ENCODE peak calls at places on chromosomes 16 and 17, in four cellular contexts. One of them, this sample, is unnamed.

GRCh38 chr16:24322106-24322505 is 66.0 kb downstream of the CACNG3 start:
- DNase-seq in HepG2: no peak
- DNase-seq in K562: no peak
- DNase-seq in GM12878: no peak
- DNase-seq in this sample: no peak

GRCh38 chr17:56917559-56918296 is 3.9 kb upstream of the TRIM25 start:
- DNase-seq in HepG2: no peak
- DNase-seq in K562: no peak
- DNase-seq in GM12878: no peak
- DNase-seq in this sample: no peak

GRCh38 chr16:14505846-14506245 is 124.2 kb downstream of the PARN start:
- DNase-seq in HepG2: peak
- DNase-seq in K562: no peak
- DNase-seq in GM12878: no peak
- DNase-seq in this sample: no peak

GRCh38 chr16:83068686-83069085 is 441.9 kb downstream of the CDH13 start:
- DNase-seq in HepG2: no peak
- DNase-seq in K562: no peak
- DNase-seq in GM12878: no peak
- DNase-seq in this sample: no peak

GRCh38 chr17:1029196-1029911 is 32.4 kb downstream of the TIMM22 start:
- DNase-seq in HepG2: no peak
- DNase-seq in K562: no peak
- DNase-seq in GM12878: no peak
- DNase-seq in this sample: no peak

GRCh38 chr17:31554930-31555329 is 163.5 kb downstream of the RAB11FIP4 start:
- DNase-seq in HepG2: no peak
- DNase-seq in K562: no peak
- DNase-seq in GM12878: no peak
- DNase-seq in this sample: no peak

GRCh38 chr17:20302191-20302917 is 165.0 kb downstream of the LGALS9B start:
- DNase-seq in HepG2: no peak
- DNase-seq in K562: no peak
- DNase-seq in GM12878: no peak
- DNase-seq in this sample: no peak

GRCh38 chr16:14672403-14672971 is 21.6 kb downstream of the PLA2G10 start:
- DNase-seq in HepG2: peak
- DNase-seq in K562: no peak
- DNase-seq in GM12878: peak
- DNase-seq in this sample: no peak

GRCh38 chr17:55687037-55687436 is 35.6 kb downstream of the TMEM100 start:
- DNase-seq in HepG2: no peak
- DNase-seq in K562: no peak
- DNase-seq in GM12878: no peak
- DNase-seq in this sample: no peak

GRCh38 chr16:14522617-14523135 is 107.4 kb downstream of the PARN start:
- DNase-seq in HepG2: no peak
- DNase-seq in K562: no peak
- DNase-seq in GM12878: no peak
- DNase-seq in this sample: no peak

GRCh38 chr16:50338371-50339231 is 30.2 kb downstream of the BRD7 start:
- DNase-seq in HepG2: no peak
- DNase-seq in K562: no peak
- DNase-seq in GM12878: no peak
- DNase-seq in this sample: no peak

GRCh38 chr17:29591737-29592624 is 951 bp upstream of the ANKRD13B start:
- DNase-seq in HepG2: peak
- DNase-seq in K562: peak
- DNase-seq in GM12878: no peak
- DNase-seq in this sample: peak

GRCh38 chr16:56241596-56241995 is 50.3 kb downstream of the GNAO1 start:
- DNase-seq in HepG2: no peak
- DNase-seq in K562: no peak
- DNase-seq in GM12878: no peak
- DNase-seq in this sample: no peak

GRCh38 chr16:77807071-77807470 is 18.7 kb downstream of the VAT1L start:
- DNase-seq in HepG2: no peak
- DNase-seq in K562: no peak
- DNase-seq in GM12878: no peak
- DNase-seq in this sample: no peak

GRCh38 chr16:87186876-87187533 is 130.2 kb downstream of the C16orf95 start:
- DNase-seq in HepG2: no peak
- DNase-seq in K562: no peak
- DNase-seq in GM12878: no peak
- DNase-seq in this sample: no peak

GRCh38 chr17:82320956-82321927 is 3.8 kb upstream of the CD7 start:
- DNase-seq in HepG2: no peak
- DNase-seq in K562: peak
- DNase-seq in GM12878: no peak
- DNase-seq in this sample: peak

GRCh38 chr17:9766970-9767369 is 24.4 kb downstream of the DHRS7C start:
- DNase-seq in HepG2: no peak
- DNase-seq in K562: no peak
- DNase-seq in GM12878: no peak
- DNase-seq in this sample: no peak

GRCh38 chr17:16491703-16492612 is at the start of gene LRRC75A:
- DNase-seq in HepG2: no peak
- DNase-seq in K562: peak
- DNase-seq in GM12878: no peak
- DNase-seq in this sample: peak

GRCh38 chr16:67942200-67942509 is 1.8 kb downstream of the LCAT start:
- DNase-seq in HepG2: peak
- DNase-seq in K562: peak
- DNase-seq in GM12878: no peak
- DNase-seq in this sample: peak

GRCh38 chr17:2893422-2893914 is 97.2 kb downstream of the RAP1GAP2 start:
- DNase-seq in HepG2: no peak
- DNase-seq in K562: no peak
- DNase-seq in GM12878: no peak
- DNase-seq in this sample: no peak

GRCh38 chr16:22946433-22946832 is 132.5 kb downstream of the HS3ST2 start:
- DNase-seq in HepG2: no peak
- DNase-seq in K562: no peak
- DNase-seq in GM12878: no peak
- DNase-seq in this sample: no peak

GRCh38 chr16:27097671-27098275 is 31.0 kb downstream of the C16orf82 start:
- DNase-seq in HepG2: no peak
- DNase-seq in K562: no peak
- DNase-seq in GM12878: no peak
- DNase-seq in this sample: no peak

GRCh38 chr17:66826856-66827255 is 8.1 kb upstream of the CACNG5 start:
- DNase-seq in HepG2: no peak
- DNase-seq in K562: no peak
- DNase-seq in GM12878: no peak
- DNase-seq in this sample: no peak

GRCh38 chr17:49365667-49366066 is 3.6 kb upstream of the ZNF652 start:
- DNase-seq in HepG2: peak
- DNase-seq in K562: no peak
- DNase-seq in GM12878: no peak
- DNase-seq in this sample: peak

GRCh38 chr17:38585805-38586529 is 19.8 kb downstream of the SRCIN1 start:
- DNase-seq in HepG2: no peak
- DNase-seq in K562: no peak
- DNase-seq in GM12878: no peak
- DNase-seq in this sample: no peak

GRCh38 chr17:64007838-64008282 is 9.7 kb downstream of the PRR29 start:
- DNase-seq in HepG2: peak
- DNase-seq in K562: no peak
- DNase-seq in GM12878: no peak
- DNase-seq in this sample: no peak

GRCh38 chr17:27458524-27458908 is 2.3 kb downstream of the KSR1 start:
- DNase-seq in HepG2: no peak
- DNase-seq in K562: no peak
- DNase-seq in GM12878: no peak
- DNase-seq in this sample: peak

GRCh38 chr17:1714980-1715802 is 5.0 kb upstream of the TLCD2 start:
- DNase-seq in HepG2: peak
- DNase-seq in K562: peak
- DNase-seq in GM12878: no peak
- DNase-seq in this sample: peak

GRCh38 chr17:65246252-65246651 is 109.1 kb downstream of the RGS9 start:
- DNase-seq in HepG2: no peak
- DNase-seq in K562: no peak
- DNase-seq in GM12878: no peak
- DNase-seq in this sample: no peak

GRCh38 chr17:65249774-65250173 is 112.6 kb downstream of the RGS9 start:
- DNase-seq in HepG2: no peak
- DNase-seq in K562: no peak
- DNase-seq in GM12878: no peak
- DNase-seq in this sample: no peak

GRCh38 chr17:65243838-65244237 is 106.7 kb downstream of the RGS9 start:
- DNase-seq in HepG2: no peak
- DNase-seq in K562: no peak
- DNase-seq in GM12878: no peak
- DNase-seq in this sample: no peak
- TF ChIP-seq CREM in HepG2: no peak
- TF ChIP-seq CREM in K562: no peak
- TF ChIP-seq CREM in GM12878: no peak
- TF ChIP-seq CREM in this sample: no peak

GRCh38 chr16:81436381-81436780 is 8.2 kb upstream of the CMIP start:
- DNase-seq in HepG2: no peak
- DNase-seq in K562: no peak
- DNase-seq in GM12878: no peak
- DNase-seq in this sample: no peak
- TF ChIP-seq CBFB in HepG2: no peak
- TF ChIP-seq CBFB in K562: no peak
- TF ChIP-seq CBFB in GM12878: no peak
- TF ChIP-seq CBFB in this sample: no peak

GRCh38 chr17:80463784-80464400 is 12.5 kb downstream of the NPTX1 start:
- DNase-seq in HepG2: no peak
- DNase-seq in K562: no peak
- DNase-seq in GM12878: no peak
- DNase-seq in this sample: no peak

GRCh38 chr17:80458016-80458415 is 18.4 kb downstream of the NPTX1 start:
- DNase-seq in HepG2: no peak
- DNase-seq in K562: no peak
- DNase-seq in GM12878: no peak
- DNase-seq in this sample: no peak

GRCh38 chr17:80457236-80457856 is 19.1 kb downstream of the NPTX1 start:
- DNase-seq in HepG2: no peak
- DNase-seq in K562: peak
- DNase-seq in GM12878: no peak
- DNase-seq in this sample: no peak

GRCh38 chr17:80461527-80462166 is 14.8 kb downstream of the NPTX1 start:
- DNase-seq in HepG2: no peak
- DNase-seq in K562: no peak
- DNase-seq in GM12878: no peak
- DNase-seq in this sample: no peak

DNA sequence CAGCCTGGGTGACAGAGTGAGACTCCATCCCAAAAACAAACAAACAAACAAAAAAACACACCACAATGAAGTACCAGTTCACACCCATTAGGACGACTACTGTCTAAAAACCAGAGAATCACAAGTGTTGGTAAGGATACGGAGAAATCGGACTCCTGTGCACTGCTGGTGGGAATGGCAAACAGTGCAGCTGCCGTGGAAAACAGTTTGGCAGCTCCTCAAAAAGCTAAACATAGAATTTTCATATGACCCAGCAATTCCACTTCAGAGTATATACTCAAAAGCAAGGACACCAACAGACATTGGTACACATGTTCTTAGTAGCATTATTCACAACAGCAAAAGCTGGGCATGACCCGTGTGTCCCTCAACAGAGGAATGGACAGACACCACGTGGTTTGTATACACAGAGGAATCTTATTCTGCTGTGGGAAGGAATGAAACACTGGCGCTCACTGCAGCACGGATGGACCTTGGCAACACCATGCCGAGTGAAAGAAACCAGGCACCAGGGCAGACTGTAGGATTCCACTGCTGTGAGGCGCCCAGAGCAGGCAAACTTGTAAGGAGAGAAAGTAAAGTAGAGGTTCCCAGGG is 16.0 kb downstream of the NPTX1 start:
- DNase-seq in HepG2: no peak
- DNase-seq in K562: no peak
- DNase-seq in GM12878: no peak
- DNase-seq in this sample: no peak
- TF ChIP-seq SP1 in HepG2: no peak
- TF ChIP-seq SP1 in K562: no peak
- TF ChIP-seq SP1 in GM12878: no peak
- TF ChIP-seq SP1 in this sample: no peak

DNA sequence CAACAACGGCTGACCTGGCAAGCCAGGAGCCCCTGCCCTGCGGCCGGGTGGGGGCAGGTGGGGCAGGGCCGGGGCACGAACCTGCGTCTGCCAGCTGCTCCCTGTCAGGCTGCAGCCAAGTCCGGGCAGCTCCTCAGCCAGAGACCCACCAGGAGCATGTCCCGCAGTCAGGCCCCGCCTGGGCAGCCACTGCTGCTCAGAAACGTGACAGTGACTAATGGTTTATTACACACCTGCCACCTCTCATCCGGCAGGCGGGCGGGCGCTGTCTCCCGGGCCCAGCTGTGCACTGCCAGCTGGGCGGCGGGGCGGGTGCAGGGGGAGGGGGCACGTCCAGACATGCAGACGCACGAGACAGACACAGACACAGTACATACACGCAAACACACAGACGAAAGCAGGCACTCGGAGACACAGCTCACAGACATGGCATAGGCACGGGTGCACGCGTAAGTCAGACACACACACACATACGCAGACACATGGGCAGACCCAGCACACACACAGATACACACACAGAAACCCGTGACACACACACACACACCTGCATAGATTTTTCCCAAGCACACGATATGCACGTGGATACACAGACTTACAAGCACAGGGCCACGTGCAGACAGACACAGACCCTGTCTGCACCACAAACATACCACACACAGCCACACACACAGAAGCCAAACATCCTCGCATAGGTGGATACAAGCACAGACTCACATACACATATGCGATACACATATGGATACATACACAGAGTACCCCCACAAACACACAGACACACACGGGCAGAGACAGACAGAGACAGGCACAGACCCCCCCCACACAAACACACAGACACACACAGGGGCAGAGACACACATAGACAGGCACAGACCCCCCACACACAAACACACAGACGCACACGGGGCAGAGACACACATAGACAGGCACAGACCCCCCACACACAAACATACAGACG is 248.3 kb upstream of the CIBAR2 start:
- DNase-seq in HepG2: no peak
- DNase-seq in K562: no peak
- DNase-seq in GM12878: no peak
- DNase-seq in this sample: no peak
- TF ChIP-seq CREM in HepG2: no peak
- TF ChIP-seq CREM in K562: no peak
- TF ChIP-seq CREM in GM12878: no peak
- TF ChIP-seq CREM in this sample: no peak

GRCh38 chr17:4577386-4577993 is 6.8 kb upstream of the SMTNL2 start:
- DNase-seq in HepG2: peak
- DNase-seq in K562: no peak
- DNase-seq in GM12878: no peak
- DNase-seq in this sample: no peak
- TF ChIP-seq CBFB in HepG2: no peak
- TF ChIP-seq CBFB in K562: no peak
- TF ChIP-seq CBFB in GM12878: no peak
- TF ChIP-seq CBFB in this sample: no peak

This sample was measured in WTC11.